ENCODE peak calls at places on chromosomes 2 and 18, in six cellular contexts. X is hepatocyte; C is CD8-positive, alpha-beta memory T cell; A is osteoblast; U is stomach; I is neuronal stem cell. N is an unnamed sample. For H3K4me1, the result is how much of the 10 kb centered on the place peaks cover.

GRCh38 chr2:239940861-239941570 is 84.1 kb downstream of the NDUFA10 start:
- DNase-seq in A (peak), X (no peak), U (no peak), I (no peak), C (no peak), N (no peak)

GRCh38 chr2:74845217-74845751 is 11.4 kb downstream of the HK2 start:
- DNase-seq in X (peak), U (peak), A (peak), C (no peak), I (no peak), N (no peak)

GRCh38 chr2:16137080-16137755 is 196.9 kb downstream of the MYCN start:
- DNase-seq in C (no peak), I (no peak), A (no peak), X (no peak), U (no peak), N (no peak)

GRCh38 chr2:231387904-231388724 is 7.4 kb upstream of the B3GNT7 start:
- DNase-seq in A (peak), I (no peak), C (no peak), X (peak), U (peak), N (no peak)

GRCh38 chr2:240568678-240569522 is 616 bp downstream of the RNPEPL1 start:
- DNase-seq in U (peak), A (peak), X (peak), I (no peak), C (peak), N (peak)

GRCh38 chr2:18332477-18332876 is 228.0 kb downstream of the RDH14 start:
- DNase-seq in C (no peak), I (no peak), A (no peak), X (no peak), U (no peak), N (no peak)

GRCh38 chr18:51275712-51276473 is 78.4 kb upstream of the MEX3C start:
- DNase-seq in X (peak), C (no peak), A (no peak), I (no peak), U (peak), N (no peak)

GRCh38 chr18:51300912-51301311 is 103.4 kb upstream of the MEX3C start:
- DNase-seq in A (no peak), U (no peak), X (no peak), C (no peak), I (no peak), N (no peak)

GRCh38 chr2:188456114-188456909 is 164.6 kb downstream of the GULP1 start:
- DNase-seq in I (no peak), X (no peak), C (no peak), A (no peak), U (no peak), N (no peak)

GRCh38 chr2:119888673-119889072 is 124.2 kb upstream of the EPB41L5 start:
- DNase-seq in C (no peak), I (no peak), A (peak), U (no peak), X (no peak), N (no peak)

GRCh38 chr2:152456262-152456661 is 121.3 kb downstream of the FMNL2 start:
- DNase-seq in U (no peak), X (no peak), C (no peak), A (no peak), I (no peak), N (no peak)

GRCh38 chr2:205776139-205776538 is 93.8 kb downstream of the NRP2 start:
- DNase-seq in A (no peak), X (peak), C (no peak), U (peak), I (peak), N (no peak)

GRCh38 chr2:69902213-69902922 is 8.6 kb downstream of the SNRNP27 start:
- DNase-seq in C (peak), I (no peak), X (no peak), U (peak), A (no peak), N (no peak)

GRCh38 chr2:9763356-9764152 is 79.7 kb upstream of the TAF1B start:
- DNase-seq in U (no peak), A (peak), C (no peak), X (peak), I (no peak), N (peak)

GRCh38 chr2:47076126-47076506 is 79.0 kb downstream of the STPG4 start:
- DNase-seq in I (no peak), X (no peak), C (no peak), U (no peak), A (no peak), N (no peak)
- H3K4me1 ChIP-seq in I (under half), X (under half), C (under half), U (half or more), A (half or more), N (under half)

GRCh38 chr2:116804901-116805300 is 1009.6 kb upstream of the DDX18 start:
- DNase-seq in U (no peak), A (no peak), C (no peak), I (no peak), X (peak), N (no peak)

GRCh38 chr2:116802671-116803070 is 1011.8 kb upstream of the DDX18 start:
- DNase-seq in X (no peak), C (no peak), U (no peak), A (no peak), I (no peak), N (no peak)
- H3K27ac ChIP-seq in X (no peak), C (no peak), U (no peak), A (no peak), I (no peak), N (no peak)

DNA sequence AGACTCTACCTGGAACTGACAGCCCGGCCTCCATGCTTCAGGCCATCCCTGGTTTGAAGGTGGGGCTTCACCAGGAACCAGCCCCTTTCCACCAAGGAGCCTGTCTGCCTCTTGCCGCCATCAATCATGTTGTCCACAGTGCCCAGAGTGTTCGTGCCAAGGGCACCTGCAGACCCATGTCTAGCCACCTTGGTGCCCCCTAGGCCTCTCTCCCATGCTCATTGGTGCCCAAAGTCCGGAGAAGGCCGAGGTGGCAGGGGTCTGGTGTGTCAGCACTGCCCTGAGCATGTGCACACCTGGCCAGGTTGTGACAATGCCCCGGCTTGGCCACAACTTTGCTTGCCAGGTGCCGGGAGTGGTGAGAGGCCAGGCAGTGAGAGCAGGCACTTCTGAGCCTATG is 114.8 kb downstream of the COPS8 start:
- DNase-seq in U (no peak), I (no peak), C (no peak), X (no peak), A (no peak), N (no peak)
- H3K4me1 ChIP-seq in U (under half), I (under half), C (under half), X (under half), A (half or more), N (under half)

GRCh38 chr2:98084151-98084868 is 2.7 kb upstream of the VWA3B start:
- DNase-seq in I (no peak), C (no peak), A (no peak), U (no peak), X (no peak), N (no peak)

GRCh38 chr2:98087447-98088065 is 589 bp downstream of the VWA3B start:
- DNase-seq in C (no peak), X (no peak), A (no peak), U (no peak), I (no peak), N (no peak)

GRCh38 chr2:98086491-98087446 is at the start of gene VWA3B:
- DNase-seq in A (peak), U (peak), C (no peak), X (peak), I (peak), N (peak)

GRCh38 chr2:98084869-98085238 is 2.1 kb upstream of the VWA3B start:
- DNase-seq in X (no peak), U (peak), I (no peak), A (no peak), C (no peak), N (no peak)

DNA sequence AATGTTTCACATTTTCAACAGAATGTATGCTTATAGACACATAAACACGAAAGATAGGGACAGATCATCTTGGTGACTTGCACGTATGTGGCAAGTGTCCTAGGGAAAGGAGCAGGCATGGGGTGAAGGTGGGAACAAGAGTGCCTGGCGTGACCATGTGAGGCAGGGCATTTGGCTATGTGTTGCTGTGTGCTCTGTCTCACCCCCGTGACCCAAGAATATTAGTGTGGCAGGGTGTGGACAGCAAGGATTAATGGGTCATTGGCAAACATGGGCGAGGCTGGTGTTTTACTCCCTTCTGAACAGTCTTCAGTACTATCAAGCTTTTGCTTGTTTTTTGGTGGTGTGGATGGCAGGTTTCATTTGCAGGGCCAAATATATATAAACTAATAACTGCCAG is 1.3 kb upstream of the VWA3B start:
- DNase-seq in I (no peak), U (peak), X (no peak), A (no peak), C (no peak), N (no peak)
- H3K27ac ChIP-seq in I (no peak), U (peak), X (no peak), A (no peak), C (no peak), N (no peak)

GRCh38 chr2:48755473-48755872 is at the start of gene LHCGR:
- DNase-seq in A (peak), U (no peak), I (no peak), X (peak), C (no peak), N (no peak)

GRCh38 chr2:48756289-48756688 is 765 bp upstream of the LHCGR start:
- DNase-seq in I (no peak), A (no peak), U (no peak), X (no peak), C (no peak), N (no peak)

GRCh38 chr2:48753228-48753627 is 2.3 kb downstream of the LHCGR start:
- DNase-seq in I (no peak), U (no peak), A (no peak), C (no peak), X (no peak), N (no peak)

GRCh38 chr2:48749820-48750739 is 5.4 kb downstream of the LHCGR start:
- DNase-seq in U (no peak), A (no peak), C (no peak), I (no peak), X (no peak), N (no peak)

GRCh38 chr2:48754874-48755273 is 650 bp downstream of the LHCGR start:
- DNase-seq in A (peak), X (no peak), C (no peak), U (no peak), I (no peak), N (no peak)
- H3K4me1 ChIP-seq in A (under half), X (under half), C (under half), U (under half), I (under half), N (under half)

DNA sequence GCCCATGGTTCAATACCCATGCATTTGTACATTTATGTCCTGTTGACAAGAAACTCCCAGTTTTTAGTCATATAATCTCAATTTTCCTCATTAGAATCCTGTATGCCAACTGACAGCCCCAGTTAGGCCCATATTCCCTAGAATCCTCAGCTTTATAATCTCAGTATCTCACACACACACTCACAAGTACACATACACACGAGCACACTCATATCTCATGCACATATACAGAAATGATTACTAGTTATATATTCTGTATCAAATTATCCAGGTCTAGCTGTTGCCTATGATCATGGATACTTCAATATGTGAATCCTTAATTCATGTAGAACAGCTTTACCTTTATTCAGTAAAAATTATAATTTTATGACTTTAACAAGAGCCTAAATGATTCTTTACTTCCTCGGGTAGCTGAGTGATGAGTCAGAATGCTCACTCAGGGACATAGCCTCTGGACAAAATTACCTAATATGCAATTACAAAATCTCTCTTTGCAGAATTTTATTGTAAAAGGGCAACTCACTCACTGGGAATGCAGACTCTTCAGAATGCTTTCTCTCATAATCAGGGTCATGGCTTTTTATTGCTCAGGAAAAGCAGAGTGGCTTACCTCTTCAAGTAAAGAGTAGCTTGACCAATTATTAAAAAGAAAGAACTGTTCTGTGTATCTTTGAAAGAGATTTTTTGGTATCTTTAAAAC is 193.6 kb upstream of the PIK3C3 start:
- DNase-seq in A (peak), X (peak), U (no peak), C (no peak), I (no peak), N (no peak)
- H3K27ac ChIP-seq in A (no peak), X (peak), U (no peak), C (no peak), I (no peak), N (no peak)

GRCh38 chr2:134231296-134231964 is 22.4 kb upstream of the MGAT5 start:
- DNase-seq in U (no peak), C (no peak), A (no peak), X (no peak), I (no peak), N (no peak)
- H3K4me1 ChIP-seq in U (half or more), C (half or more), A (under half), X (under half), I (under half), N (half or more)